ENCODE peak calls at places on chromosomes 16 and 17, in four cellular contexts. One of them, this sample, is unnamed.

GRCh38 chr17:58332720-58333395 is 4.3 kb upstream of the TSPOAP1 start:
- DNase-seq in NCI-H1436 treated with DMSO at 0.1 percent for 48 hours: no peak
- DNase-seq in caudate nucleus: no peak
- DNase-seq in GM20000: no peak
- DNase-seq in this sample: no peak

GRCh38 chr16:86517652-86518258 is 7.4 kb downstream of the FOXF1 start:
- DNase-seq in NCI-H1436 treated with DMSO at 0.1 percent for 48 hours: no peak
- DNase-seq in GM20000: peak
- DNase-seq in caudate nucleus: peak
- DNase-seq in this sample: peak

GRCh38 chr17:58001461-58002124 is 5.5 kb downstream of the SRSF1 start:
- DNase-seq in caudate nucleus: no peak
- DNase-seq in NCI-H1436 treated with DMSO at 0.1 percent for 48 hours: no peak
- DNase-seq in GM20000: no peak
- DNase-seq in this sample: no peak

GRCh38 chr16:88034770-88035169 is 83.5 kb downstream of the BANP start:
- DNase-seq in caudate nucleus: no peak
- DNase-seq in GM20000: no peak
- DNase-seq in NCI-H1436 treated with DMSO at 0.1 percent for 48 hours: no peak
- DNase-seq in this sample: no peak

GRCh38 chr16:10751291-10751697 is 7.7 kb downstream of the NUBP1 start:
- DNase-seq in NCI-H1436 treated with DMSO at 0.1 percent for 48 hours: no peak
- DNase-seq in caudate nucleus: no peak
- DNase-seq in GM20000: peak
- DNase-seq in this sample: no peak

GRCh38 chr16:8730335-8730915 is 56.0 kb downstream of the ABAT start:
- DNase-seq in GM20000: no peak
- DNase-seq in caudate nucleus: no peak
- DNase-seq in NCI-H1436 treated with DMSO at 0.1 percent for 48 hours: no peak
- DNase-seq in this sample: no peak

GRCh38 chr16:30977502-30977901 is 7.5 kb upstream of the HSD3B7 start:
- DNase-seq in NCI-H1436 treated with DMSO at 0.1 percent for 48 hours: no peak
- DNase-seq in caudate nucleus: no peak
- DNase-seq in GM20000: no peak
- DNase-seq in this sample: no peak

GRCh38 chr17:78541488-78542237 is 35.5 kb downstream of the DNAH17 start:
- DNase-seq in GM20000: no peak
- DNase-seq in caudate nucleus: no peak
- DNase-seq in NCI-H1436 treated with DMSO at 0.1 percent for 48 hours: no peak
- DNase-seq in this sample: peak

GRCh38 chr17:27808629-27809028 is 8.3 kb upstream of the NOS2 start:
- DNase-seq in NCI-H1436 treated with DMSO at 0.1 percent for 48 hours: no peak
- DNase-seq in GM20000: peak
- DNase-seq in caudate nucleus: no peak
- DNase-seq in this sample: no peak

GRCh38 chr16:85821441-85821901 is 22.0 kb downstream of the COX4I1 start:
- DNase-seq in NCI-H1436 treated with DMSO at 0.1 percent for 48 hours: peak
- DNase-seq in caudate nucleus: peak
- DNase-seq in GM20000: peak
- DNase-seq in this sample: peak

GRCh38 chr16:31874354-31875111 is 926 bp downstream of the ZNF267 start:
- DNase-seq in caudate nucleus: no peak
- DNase-seq in GM20000: peak
- DNase-seq in NCI-H1436 treated with DMSO at 0.1 percent for 48 hours: no peak
- DNase-seq in this sample: no peak

GRCh38 chr16:53465606-53466290 is 31.5 kb downstream of the RBL2 start:
- DNase-seq in caudate nucleus: no peak
- DNase-seq in NCI-H1436 treated with DMSO at 0.1 percent for 48 hours: no peak
- DNase-seq in GM20000: no peak
- DNase-seq in this sample: no peak

GRCh38 chr17:3949418-3949817 is 14.8 kb downstream of the ATP2A3 start:
- DNase-seq in NCI-H1436 treated with DMSO at 0.1 percent for 48 hours: no peak
- DNase-seq in GM20000: no peak
- DNase-seq in caudate nucleus: no peak
- DNase-seq in this sample: no peak

GRCh38 chr16:3659200-3659599 is 4.7 kb downstream of the DNASE1 start:
- DNase-seq in GM20000: no peak
- DNase-seq in NCI-H1436 treated with DMSO at 0.1 percent for 48 hours: no peak
- DNase-seq in caudate nucleus: no peak
- DNase-seq in this sample: no peak

GRCh38 chr17:7215136-7215638 is 4.4 kb downstream of the DLG4 start:
- DNase-seq in NCI-H1436 treated with DMSO at 0.1 percent for 48 hours: no peak
- DNase-seq in GM20000: no peak
- DNase-seq in caudate nucleus: no peak
- DNase-seq in this sample: no peak

GRCh38 chr16:66903544-66904427 is 14.9 kb downstream of the CDH16 start:
- DNase-seq in NCI-H1436 treated with DMSO at 0.1 percent for 48 hours: no peak
- DNase-seq in caudate nucleus: no peak
- DNase-seq in GM20000: no peak
- DNase-seq in this sample: peak

GRCh38 chr17:45139533-45139920 is 4.0 kb downstream of the ACBD4 start:
- DNase-seq in GM20000: no peak
- DNase-seq in NCI-H1436 treated with DMSO at 0.1 percent for 48 hours: no peak
- DNase-seq in caudate nucleus: no peak
- DNase-seq in this sample: no peak

GRCh38 chr16:12153662-12154061 is 177.1 kb downstream of the SNX29 start:
- DNase-seq in NCI-H1436 treated with DMSO at 0.1 percent for 48 hours: no peak
- DNase-seq in GM20000: no peak
- DNase-seq in caudate nucleus: no peak
- DNase-seq in this sample: no peak

GRCh38 chr16:56647641-56648431 is 3.9 kb upstream of the MT1B start:
- DNase-seq in caudate nucleus: no peak
- DNase-seq in NCI-H1436 treated with DMSO at 0.1 percent for 48 hours: no peak
- DNase-seq in GM20000: no peak
- DNase-seq in this sample: no peak

GRCh38 chr17:44198721-44199552 is 747 bp downstream of the ATXN7L3 start:
- DNase-seq in caudate nucleus: no peak
- DNase-seq in GM20000: peak
- DNase-seq in NCI-H1436 treated with DMSO at 0.1 percent for 48 hours: no peak
- DNase-seq in this sample: peak

GRCh38 chr17:49916854-49917515 is 52.0 kb upstream of the DLX4 start:
- DNase-seq in GM20000: no peak
- DNase-seq in NCI-H1436 treated with DMSO at 0.1 percent for 48 hours: no peak
- DNase-seq in caudate nucleus: no peak
- DNase-seq in this sample: no peak

GRCh38 chr17:42361781-42362186 is 26.5 kb downstream of the STAT3 start:
- DNase-seq in NCI-H1436 treated with DMSO at 0.1 percent for 48 hours: peak
- DNase-seq in caudate nucleus: no peak
- DNase-seq in GM20000: no peak
- DNase-seq in this sample: no peak

GRCh38 chr16:23320695-23321094 is 18.6 kb downstream of the SCNN1B start:
- DNase-seq in NCI-H1436 treated with DMSO at 0.1 percent for 48 hours: no peak
- DNase-seq in GM20000: no peak
- DNase-seq in caudate nucleus: no peak
- DNase-seq in this sample: no peak

GRCh38 chr16:87201052-87201451 is 116.1 kb downstream of the C16orf95 start:
- DNase-seq in NCI-H1436 treated with DMSO at 0.1 percent for 48 hours: no peak
- DNase-seq in GM20000: no peak
- DNase-seq in caudate nucleus: no peak
- DNase-seq in this sample: peak

GRCh38 chr16:89290887-89291286 is 73.4 kb downstream of the ZNF778 start:
- DNase-seq in GM20000: no peak
- DNase-seq in caudate nucleus: no peak
- DNase-seq in NCI-H1436 treated with DMSO at 0.1 percent for 48 hours: no peak
- DNase-seq in this sample: peak

GRCh38 chr17:68600123-68600880 is 865 bp downstream of the FAM20A start:
- DNase-seq in caudate nucleus: no peak
- DNase-seq in GM20000: peak
- DNase-seq in NCI-H1436 treated with DMSO at 0.1 percent for 48 hours: no peak
- DNase-seq in this sample: peak

GRCh38 chr17:12727076-12727750 is 61.5 kb downstream of the MYOCD start:
- DNase-seq in NCI-H1436 treated with DMSO at 0.1 percent for 48 hours: no peak
- DNase-seq in caudate nucleus: no peak
- DNase-seq in GM20000: no peak
- DNase-seq in this sample: no peak

GRCh38 chr16:69236319-69236718 is 49.4 kb downstream of the SNTB2 start:
- DNase-seq in caudate nucleus: no peak
- DNase-seq in NCI-H1436 treated with DMSO at 0.1 percent for 48 hours: no peak
- DNase-seq in GM20000: no peak
- DNase-seq in this sample: no peak

GRCh38 chr17:65794572-65794971 is 233.1 kb upstream of the AXIN2 start:
- DNase-seq in caudate nucleus: no peak
- DNase-seq in NCI-H1436 treated with DMSO at 0.1 percent for 48 hours: no peak
- DNase-seq in GM20000: no peak
- DNase-seq in this sample: no peak

GRCh38 chr16:85462405-85463227 is 150.5 kb upstream of the GSE1 start:
- DNase-seq in caudate nucleus: no peak
- DNase-seq in GM20000: no peak
- DNase-seq in NCI-H1436 treated with DMSO at 0.1 percent for 48 hours: no peak
- DNase-seq in this sample: peak

GRCh38 chr17:48442819-48443218 is 12.8 kb upstream of the SKAP1 start:
- DNase-seq in NCI-H1436 treated with DMSO at 0.1 percent for 48 hours: no peak
- DNase-seq in caudate nucleus: no peak
- DNase-seq in GM20000: no peak
- DNase-seq in this sample: no peak

GRCh38 chr16:88700636-88701482 is 5.3 kb downstream of the RNF166 start:
- DNase-seq in caudate nucleus: peak
- DNase-seq in GM20000: peak
- DNase-seq in NCI-H1436 treated with DMSO at 0.1 percent for 48 hours: no peak
- DNase-seq in this sample: peak

GRCh38 chr16:88617268-88618031 is 20.9 kb upstream of the IL17C start:
- DNase-seq in GM20000: no peak
- DNase-seq in caudate nucleus: no peak
- DNase-seq in NCI-H1436 treated with DMSO at 0.1 percent for 48 hours: peak
- DNase-seq in this sample: no peak

GRCh38 chr17:72447251-72447640 is 326.4 kb downstream of the SOX9 start:
- DNase-seq in NCI-H1436 treated with DMSO at 0.1 percent for 48 hours: no peak
- DNase-seq in GM20000: no peak
- DNase-seq in caudate nucleus: no peak
- DNase-seq in this sample: no peak

GRCh38 chr17:8955021-8955420 is 10.5 kb downstream of the PIK3R5 start:
- DNase-seq in NCI-H1436 treated with DMSO at 0.1 percent for 48 hours: no peak
- DNase-seq in GM20000: no peak
- DNase-seq in caudate nucleus: no peak
- DNase-seq in this sample: no peak

This sample was measured in right cardiac atrium.